ENCODE peak calls at places on chromosomes 12 and 14, in ten cellular contexts. A, B, W, M, I, E, S, G, T and Z are unnamed samples.

GRCh38 chr14:25400607-25401206 is 350.8 kb upstream of the STXBP6 start:
- DNase-seq in A (peak; percentile 10), B (peak; percentile 13), W (peak; percentile 60), M (peak; percentile 72), I (peak; percentile 51), E (peak; percentile 56), S (peak; percentile 61), G (no peak), T (peak; percentile 32), Z (no peak)

GRCh38 chr12:94942663-94943062 is 60.8 kb downstream of the NDUFA12 start:
- DNase-seq in A (no peak), B (no peak), W (no peak), M (no peak), I (no peak), E (no peak), S (no peak), G (no peak), T (no peak), Z (no peak)

GRCh38 chr12:49043856-49044258 is 16.7 kb downstream of the KMT2D start:
- DNase-seq in A (peak; percentile 90), B (peak; percentile 86), W (peak; percentile 50), M (peak; percentile 69), I (peak; percentile 63), E (peak; percentile 71), S (peak; percentile 78), G (peak; percentile 63), T (peak; percentile 20), Z (peak; percentile 91)

GRCh38 chr14:91744068-91744480 is 12.2 kb upstream of the CATSPERB start:
- DNase-seq in A (no peak), B (peak; percentile 13), W (no peak), M (no peak), I (no peak), E (no peak), S (peak; percentile 6), G (no peak), T (no peak), Z (no peak)

GRCh38 chr12:32454075-32454474 is 54.7 kb downstream of the FGD4 start:
- DNase-seq in A (no peak), B (no peak), W (peak; percentile 74), M (no peak), I (peak; percentile 74), E (no peak), S (peak; percentile 70), G (no peak), T (peak; percentile 78), Z (no peak)

GRCh38 chr12:69936214-69936731 is 111.2 kb downstream of the MYRFL start:
- DNase-seq in A (no peak), B (no peak), W (no peak), M (no peak), I (no peak), E (no peak), S (no peak), G (no peak), T (no peak), Z (no peak)

GRCh38 chr14:77204457-77204796 is 22.8 kb downstream of the TMEM63C start:
- DNase-seq in A (no peak), B (no peak), W (no peak), M (no peak), I (no peak), E (no peak), S (no peak), G (no peak), T (no peak), Z (no peak)

GRCh38 chr14:52848626-52849025 is 57.2 kb upstream of the GNPNAT1 start:
- DNase-seq in A (no peak), B (no peak), W (no peak), M (no peak), I (no peak), E (no peak), S (no peak), G (no peak), T (peak; percentile 61), Z (no peak)

GRCh38 chr14:102732924-102733323 is 44.3 kb upstream of the TRAF3 start:
- DNase-seq in A (no peak), B (no peak), W (no peak), M (no peak), I (no peak), E (no peak), S (no peak), G (no peak), T (no peak), Z (no peak)

GRCh38 chr12:29883558-29883957 is 99.8 kb upstream of the TMTC1 start:
- DNase-seq in A (no peak), B (no peak), W (no peak), M (no peak), I (no peak), E (no peak), S (no peak), G (no peak), T (no peak), Z (no peak)

GRCh38 chr12:120999191-121000120 is 16.8 kb downstream of the C12orf43 start:
- DNase-seq in A (no peak), B (no peak), W (peak; percentile 90), M (no peak), I (peak; percentile 77), E (no peak), S (no peak), G (no peak), T (no peak), Z (no peak)

GRCh38 chr12:105921872-105922669 is 216.7 kb downstream of the NUAK1 start:
- DNase-seq in A (no peak), B (no peak), W (peak; percentile 46), M (no peak), I (no peak), E (no peak), S (no peak), G (no peak), T (no peak), Z (no peak)

GRCh38 chr14:75158843-75159614 is 17.4 kb downstream of the TMED10 start:
- DNase-seq in A (no peak), B (no peak), W (no peak), M (no peak), I (no peak), E (no peak), S (no peak), G (no peak), T (no peak), Z (no peak)

GRCh38 chr14:53848851-53849250 is 107.8 kb downstream of the BMP4 start:
- DNase-seq in A (no peak), B (no peak), W (no peak), M (no peak), I (no peak), E (no peak), S (no peak), G (no peak), T (no peak), Z (no peak)